ENCODE peak calls at places on chromosomes 4 and X, in ten cellular contexts. One of them, this sample, is unnamed.

GRCh38 chr4:39712819-39713607 is 15.1 kb downstream of the UBE2K start:
- DNase-seq in WTC11: no peak
- DNase-seq in colonic mucosa: no peak
- DNase-seq in progenitor cell of endocrine pancreas: no peak
- DNase-seq in heart left ventricle: no peak
- DNase-seq in astrocyte of the cerebellum: no peak
- DNase-seq in HFF-Myc: no peak
- DNase-seq in pancreas: no peak
- DNase-seq in foreskin fibroblast: no peak
- DNase-seq in WERI-Rb-1: no peak
- DNase-seq in this sample: no peak

GRCh38 chr4:175953960-175954521 is 111.6 kb upstream of the WDR17 start:
- DNase-seq in WTC11: no peak
- DNase-seq in colonic mucosa: no peak
- DNase-seq in progenitor cell of endocrine pancreas: no peak
- DNase-seq in heart left ventricle: no peak
- DNase-seq in astrocyte of the cerebellum: no peak
- DNase-seq in HFF-Myc: no peak
- DNase-seq in pancreas: no peak
- DNase-seq in foreskin fibroblast: peak
- DNase-seq in WERI-Rb-1: no peak
- DNase-seq in this sample: no peak

GRCh38 chrX:104137496-104137895 is 19.3 kb downstream of the SLC25A53 start:
- DNase-seq in WTC11: no peak
- DNase-seq in colonic mucosa: no peak
- DNase-seq in progenitor cell of endocrine pancreas: no peak
- DNase-seq in heart left ventricle: no peak
- DNase-seq in astrocyte of the cerebellum: no peak
- DNase-seq in HFF-Myc: no peak
- DNase-seq in pancreas: no peak
- DNase-seq in foreskin fibroblast: peak
- DNase-seq in WERI-Rb-1: no peak
- DNase-seq in this sample: no peak

GRCh38 chr4:171594293-171594692 is 218.9 kb upstream of the GALNTL6 start:
- DNase-seq in WTC11: peak
- DNase-seq in colonic mucosa: no peak
- DNase-seq in progenitor cell of endocrine pancreas: no peak
- DNase-seq in heart left ventricle: no peak
- DNase-seq in astrocyte of the cerebellum: no peak
- DNase-seq in HFF-Myc: no peak
- DNase-seq in pancreas: no peak
- DNase-seq in foreskin fibroblast: no peak
- DNase-seq in WERI-Rb-1: peak
- DNase-seq in this sample: no peak

GRCh38 chr4:184217569-184218131 is at the start of gene ENPP6:
- DNase-seq in WTC11: no peak
- DNase-seq in colonic mucosa: no peak
- DNase-seq in progenitor cell of endocrine pancreas: no peak
- DNase-seq in heart left ventricle: no peak
- DNase-seq in astrocyte of the cerebellum: no peak
- DNase-seq in HFF-Myc: no peak
- DNase-seq in pancreas: no peak
- DNase-seq in foreskin fibroblast: no peak
- DNase-seq in WERI-Rb-1: no peak
- DNase-seq in this sample: no peak

GRCh38 chr4:176894498-176894897 is 101.8 kb upstream of the VEGFC start:
- DNase-seq in WTC11: no peak
- DNase-seq in colonic mucosa: no peak
- DNase-seq in progenitor cell of endocrine pancreas: no peak
- DNase-seq in heart left ventricle: no peak
- DNase-seq in astrocyte of the cerebellum: no peak
- DNase-seq in HFF-Myc: no peak
- DNase-seq in pancreas: no peak
- DNase-seq in foreskin fibroblast: no peak
- DNase-seq in WERI-Rb-1: no peak
- DNase-seq in this sample: no peak

GRCh38 chr4:93312299-93312698 is 516.3 kb upstream of the ATOH1 start:
- DNase-seq in WTC11: no peak
- DNase-seq in colonic mucosa: no peak
- DNase-seq in progenitor cell of endocrine pancreas: no peak
- DNase-seq in heart left ventricle: no peak
- DNase-seq in astrocyte of the cerebellum: no peak
- DNase-seq in HFF-Myc: no peak
- DNase-seq in pancreas: no peak
- DNase-seq in foreskin fibroblast: no peak
- DNase-seq in WERI-Rb-1: no peak
- DNase-seq in this sample: no peak

GRCh38 chrX:30741545-30741944 is 88.3 kb downstream of the GK start:
- DNase-seq in WTC11: no peak
- DNase-seq in colonic mucosa: no peak
- DNase-seq in progenitor cell of endocrine pancreas: no peak
- DNase-seq in heart left ventricle: no peak
- DNase-seq in astrocyte of the cerebellum: no peak
- DNase-seq in HFF-Myc: no peak
- DNase-seq in pancreas: no peak
- DNase-seq in foreskin fibroblast: no peak
- DNase-seq in WERI-Rb-1: no peak
- DNase-seq in this sample: no peak

GRCh38 chr4:76779740-76780459 is 118.0 kb downstream of the SOWAHB start:
- DNase-seq in WTC11: no peak
- DNase-seq in colonic mucosa: no peak
- DNase-seq in progenitor cell of endocrine pancreas: no peak
- DNase-seq in heart left ventricle: no peak
- DNase-seq in astrocyte of the cerebellum: peak
- DNase-seq in HFF-Myc: no peak
- DNase-seq in pancreas: no peak
- DNase-seq in foreskin fibroblast: peak
- DNase-seq in WERI-Rb-1: no peak
- DNase-seq in this sample: peak

GRCh38 chr4:76783836-76784235 is 114.1 kb downstream of the SOWAHB start:
- DNase-seq in WTC11: no peak
- DNase-seq in colonic mucosa: no peak
- DNase-seq in progenitor cell of endocrine pancreas: no peak
- DNase-seq in heart left ventricle: no peak
- DNase-seq in astrocyte of the cerebellum: no peak
- DNase-seq in HFF-Myc: no peak
- DNase-seq in pancreas: no peak
- DNase-seq in foreskin fibroblast: no peak
- DNase-seq in WERI-Rb-1: no peak
- DNase-seq in this sample: no peak

GRCh38 chr4:76782837-76783236 is 115.1 kb downstream of the SOWAHB start:
- DNase-seq in WTC11: no peak
- DNase-seq in colonic mucosa: no peak
- DNase-seq in progenitor cell of endocrine pancreas: no peak
- DNase-seq in heart left ventricle: no peak
- DNase-seq in astrocyte of the cerebellum: peak
- DNase-seq in HFF-Myc: no peak
- DNase-seq in pancreas: no peak
- DNase-seq in foreskin fibroblast: peak
- DNase-seq in WERI-Rb-1: no peak
- DNase-seq in this sample: peak

GRCh38 chr4:76781698-76782595 is 116.0 kb downstream of the SOWAHB start:
- DNase-seq in WTC11: no peak
- DNase-seq in colonic mucosa: no peak
- DNase-seq in progenitor cell of endocrine pancreas: no peak
- DNase-seq in heart left ventricle: no peak
- DNase-seq in astrocyte of the cerebellum: peak
- DNase-seq in HFF-Myc: peak
- DNase-seq in pancreas: no peak
- DNase-seq in foreskin fibroblast: peak
- DNase-seq in WERI-Rb-1: no peak
- DNase-seq in this sample: peak

GRCh38 chr4:76780781-76781697 is 116.9 kb downstream of the SOWAHB start:
- DNase-seq in WTC11: no peak
- DNase-seq in colonic mucosa: no peak
- DNase-seq in progenitor cell of endocrine pancreas: no peak
- DNase-seq in heart left ventricle: no peak
- DNase-seq in astrocyte of the cerebellum: no peak
- DNase-seq in HFF-Myc: no peak
- DNase-seq in pancreas: no peak
- DNase-seq in foreskin fibroblast: peak
- DNase-seq in WERI-Rb-1: no peak
- DNase-seq in this sample: no peak
- TF ChIP-seq CTCF in WTC11: no peak
- TF ChIP-seq CTCF in colonic mucosa: no peak
- TF ChIP-seq CTCF in progenitor cell of endocrine pancreas: no peak
- TF ChIP-seq CTCF in heart left ventricle: no peak
- TF ChIP-seq CTCF in astrocyte of the cerebellum: no peak
- TF ChIP-seq CTCF in HFF-Myc: no peak
- TF ChIP-seq CTCF in pancreas: no peak
- TF ChIP-seq CTCF in foreskin fibroblast: no peak
- TF ChIP-seq CTCF in WERI-Rb-1: no peak
- TF ChIP-seq CTCF in this sample: no peak

DNA sequence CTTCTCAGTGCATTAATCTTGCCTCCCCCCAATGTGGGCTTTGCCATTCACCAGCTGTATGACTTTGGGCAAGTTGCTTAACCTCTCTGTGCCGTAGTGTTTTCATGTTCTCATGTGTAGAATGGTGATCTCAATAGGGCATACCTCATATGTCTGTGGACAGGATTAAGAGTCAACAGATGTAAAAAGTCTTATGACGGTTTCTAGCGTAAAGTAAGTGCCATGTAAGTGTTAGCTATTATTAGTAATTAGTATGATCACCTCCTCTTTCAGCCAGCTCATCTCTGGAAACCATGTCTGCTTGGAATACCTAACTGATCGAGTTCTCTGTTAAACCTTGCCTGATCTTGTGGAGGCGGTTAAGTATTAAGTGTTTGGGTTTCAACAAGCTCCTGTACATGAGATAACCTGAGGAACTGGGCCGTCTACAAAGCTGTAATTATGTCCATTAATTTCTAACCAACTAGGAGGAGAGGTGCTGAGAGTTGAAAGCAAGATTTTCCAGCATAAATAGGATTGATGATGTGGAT is 66.3 kb downstream of the TSC22D3 start:
- DNase-seq in WTC11: no peak
- DNase-seq in colonic mucosa: no peak
- DNase-seq in progenitor cell of endocrine pancreas: no peak
- DNase-seq in heart left ventricle: no peak
- DNase-seq in astrocyte of the cerebellum: no peak
- DNase-seq in HFF-Myc: no peak
- DNase-seq in pancreas: no peak
- DNase-seq in foreskin fibroblast: no peak
- DNase-seq in WERI-Rb-1: no peak
- DNase-seq in this sample: no peak
- TF ChIP-seq CTCF in WTC11: no peak
- TF ChIP-seq CTCF in colonic mucosa: no peak
- TF ChIP-seq CTCF in progenitor cell of endocrine pancreas: no peak
- TF ChIP-seq CTCF in heart left ventricle: no peak
- TF ChIP-seq CTCF in astrocyte of the cerebellum: no peak
- TF ChIP-seq CTCF in HFF-Myc: no peak
- TF ChIP-seq CTCF in pancreas: no peak
- TF ChIP-seq CTCF in foreskin fibroblast: no peak
- TF ChIP-seq CTCF in WERI-Rb-1: no peak
- TF ChIP-seq CTCF in this sample: no peak

DNA sequence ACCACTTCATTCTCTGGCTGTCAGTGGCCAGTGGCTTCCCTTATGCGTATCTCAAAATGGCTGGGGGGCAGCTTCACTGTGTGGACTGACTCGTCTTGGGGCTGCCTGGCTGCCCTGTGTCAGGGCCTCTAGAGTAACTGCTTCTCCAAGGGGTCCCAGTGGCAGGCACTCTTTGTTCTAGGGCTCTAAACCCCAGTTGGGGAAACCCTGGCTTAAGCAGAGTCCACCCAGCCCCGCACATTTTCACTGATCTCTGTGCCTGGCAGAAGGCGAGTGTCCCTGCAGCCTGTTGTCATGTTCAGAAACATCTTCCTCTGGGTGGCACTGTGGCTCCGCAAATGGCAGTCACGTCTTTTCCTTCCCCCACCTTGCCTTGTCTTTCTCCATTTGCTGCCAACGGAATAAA is 59.7 kb downstream of the NBDY start:
- DNase-seq in WTC11: no peak
- DNase-seq in colonic mucosa: no peak
- DNase-seq in progenitor cell of endocrine pancreas: no peak
- DNase-seq in heart left ventricle: no peak
- DNase-seq in astrocyte of the cerebellum: no peak
- DNase-seq in HFF-Myc: no peak
- DNase-seq in pancreas: no peak
- DNase-seq in foreskin fibroblast: no peak
- DNase-seq in WERI-Rb-1: peak
- DNase-seq in this sample: no peak
- TF ChIP-seq CTCF in WTC11: no peak
- TF ChIP-seq CTCF in colonic mucosa: no peak
- TF ChIP-seq CTCF in progenitor cell of endocrine pancreas: no peak
- TF ChIP-seq CTCF in heart left ventricle: peak
- TF ChIP-seq CTCF in astrocyte of the cerebellum: no peak
- TF ChIP-seq CTCF in HFF-Myc: no peak
- TF ChIP-seq CTCF in pancreas: no peak
- TF ChIP-seq CTCF in foreskin fibroblast: no peak
- TF ChIP-seq CTCF in WERI-Rb-1: peak
- TF ChIP-seq CTCF in this sample: no peak

GRCh38 chr4:178632415-178632814 is 1190.2 kb upstream of the AGA start:
- DNase-seq in WTC11: no peak
- DNase-seq in colonic mucosa: no peak
- DNase-seq in progenitor cell of endocrine pancreas: no peak
- DNase-seq in heart left ventricle: no peak
- DNase-seq in astrocyte of the cerebellum: no peak
- DNase-seq in HFF-Myc: no peak
- DNase-seq in pancreas: no peak
- DNase-seq in foreskin fibroblast: no peak
- DNase-seq in WERI-Rb-1: no peak
- DNase-seq in this sample: no peak

GRCh38 chr4:178633263-178633662 is 1191.0 kb upstream of the AGA start:
- DNase-seq in WTC11: no peak
- DNase-seq in colonic mucosa: no peak
- DNase-seq in progenitor cell of endocrine pancreas: no peak
- DNase-seq in heart left ventricle: no peak
- DNase-seq in astrocyte of the cerebellum: no peak
- DNase-seq in HFF-Myc: no peak
- DNase-seq in pancreas: no peak
- DNase-seq in foreskin fibroblast: no peak
- DNase-seq in WERI-Rb-1: no peak
- DNase-seq in this sample: no peak
- TF ChIP-seq CTCF in WTC11: no peak
- TF ChIP-seq CTCF in colonic mucosa: no peak
- TF ChIP-seq CTCF in progenitor cell of endocrine pancreas: peak
- TF ChIP-seq CTCF in heart left ventricle: no peak
- TF ChIP-seq CTCF in astrocyte of the cerebellum: no peak
- TF ChIP-seq CTCF in HFF-Myc: no peak
- TF ChIP-seq CTCF in pancreas: no peak
- TF ChIP-seq CTCF in foreskin fibroblast: no peak
- TF ChIP-seq CTCF in WERI-Rb-1: peak
- TF ChIP-seq CTCF in this sample: no peak

GRCh38 chr4:52425751-52426326 is 233.3 kb downstream of the USP46 start:
- DNase-seq in WTC11: no peak
- DNase-seq in colonic mucosa: no peak
- DNase-seq in progenitor cell of endocrine pancreas: no peak
- DNase-seq in heart left ventricle: no peak
- DNase-seq in astrocyte of the cerebellum: no peak
- DNase-seq in HFF-Myc: no peak
- DNase-seq in pancreas: peak
- DNase-seq in foreskin fibroblast: no peak
- DNase-seq in WERI-Rb-1: no peak
- DNase-seq in this sample: no peak
- TF ChIP-seq CTCF in WTC11: no peak
- TF ChIP-seq CTCF in colonic mucosa: no peak
- TF ChIP-seq CTCF in progenitor cell of endocrine pancreas: no peak
- TF ChIP-seq CTCF in heart left ventricle: no peak
- TF ChIP-seq CTCF in astrocyte of the cerebellum: no peak
- TF ChIP-seq CTCF in HFF-Myc: no peak
- TF ChIP-seq CTCF in pancreas: no peak
- TF ChIP-seq CTCF in foreskin fibroblast: no peak
- TF ChIP-seq CTCF in WERI-Rb-1: no peak
- TF ChIP-seq CTCF in this sample: no peak